ENCODE peak calls at places on chromosomes 13 and 19, in seven cellular contexts. T is CD4-positive, alpha-beta T cell; H is left lung; U is kidney epithelial cell; N is right lobe of liver; S is endothelial cell; Z is A549. B is an unnamed sample.
A peak's percentile ranks its signal among the peaks of the same experiment; 100 is the strongest.

GRCh38 chr13:106496072-106496997 is 39.1 kb downstream of the EFNB2 start:
- DNase-seq in Z (no peak), H (no peak), S (peak; percentile 57), T (no peak), N (no peak), U (no peak), B (no peak)

GRCh38 chr19:8884416-8884815 is 52.2 kb downstream of the MBD3L1 start:
- DNase-seq in Z (no peak), N (no peak), H (no peak), U (no peak), S (no peak), T (no peak), B (no peak)

GRCh38 chr13:60379837-60380236 is 17.2 kb upstream of the TDRD3 start:
- DNase-seq in U (no peak), T (no peak), H (no peak), Z (no peak), S (no peak), N (no peak), B (no peak)

GRCh38 chr19:42422576-42423461 is 4.4 kb downstream of the LIPE start:
- DNase-seq in S (peak; percentile 50), H (no peak), N (no peak), T (peak; percentile 54), U (no peak), Z (no peak), B (peak; percentile 44)

GRCh38 chr19:14136509-14137281 is at the start of gene ASF1B:
- DNase-seq in N (peak; percentile 99), H (peak; percentile 98), U (peak; percentile 98), S (peak; percentile 98), Z (peak; percentile 94), T (peak; percentile 96), B (peak; percentile 98)

GRCh38 chr13:23753523-23753922 is 135.7 kb downstream of the MIPEP start:
- DNase-seq in S (no peak), H (no peak), T (no peak), Z (no peak), U (no peak), N (no peak), B (no peak)

GRCh38 chr13:23865065-23865464 is 24.1 kb downstream of the MIPEP start:
- DNase-seq in Z (no peak), S (no peak), H (no peak), T (no peak), N (no peak), U (no peak), B (no peak)

GRCh38 chr13:44049546-44049945 is 169.8 kb downstream of the LACC1 start:
- DNase-seq in Z (no peak), U (no peak), S (no peak), T (no peak), N (no peak), H (no peak), B (no peak)

GRCh38 chr19:50333235-50333736 is 4.1 kb upstream of the KCNC3 start:
- DNase-seq in Z (peak; percentile 97), S (no peak), H (peak; percentile 94), N (peak; percentile 94), T (peak; percentile 88), U (peak; percentile 42), B (peak; percentile 84)

GRCh38 chr13:29707876-29708543 is 112.5 kb upstream of the SLC7A1 start:
- DNase-seq in T (peak; percentile 42), S (peak; percentile 67), N (no peak), H (no peak), Z (peak; percentile 6), U (no peak), B (peak; percentile 35)

GRCh38 chr13:110816500-110816899 is 98.4 kb downstream of the ANKRD10 start:
- DNase-seq in T (no peak), S (no peak), H (no peak), U (no peak), N (no peak), Z (no peak), B (no peak)

GRCh38 chr13:111265006-111265700 is 55.3 kb upstream of the TEX29 start:
- DNase-seq in Z (no peak), U (no peak), H (no peak), S (no peak), N (no peak), T (no peak), B (no peak)

GRCh38 chr19:33263325-33264023 is 37.8 kb upstream of the SLC7A10 start:
- DNase-seq in T (no peak), Z (no peak), S (no peak), U (no peak), H (peak; percentile 59), N (no peak), B (no peak)

GRCh38 chr19:58439576-58440554 is at the start of gene ZNF132:
- DNase-seq in U (peak; percentile 100), N (peak; percentile 97), H (peak; percentile 96), Z (peak; percentile 44), S (peak; percentile 42), T (peak; percentile 91), B (peak; percentile 97)

GRCh38 chr13:103255587-103256301 is 189.5 kb upstream of the SLC10A2 start:
- DNase-seq in T (no peak), H (no peak), S (no peak), Z (no peak), U (no peak), N (no peak), B (no peak)

GRCh38 chr13:93903909-93904308 is 575.6 kb downstream of the DCT start:
- DNase-seq in U (no peak), Z (no peak), N (no peak), T (no peak), H (no peak), S (no peak), B (no peak)

GRCh38 chr13:114015111-114015551 is 41.3 kb upstream of the C13orf46 start:
- DNase-seq in Z (no peak), U (no peak), S (no peak), H (peak; percentile 77), N (no peak), T (no peak), B (no peak)

GRCh38 chr13:112208656-112209055 is 141.7 kb downstream of the SOX1 start:
- DNase-seq in Z (no peak), U (no peak), H (no peak), N (no peak), T (no peak), S (no peak), B (no peak)

GRCh38 chr13:89401209-89401810 is 1730.1 kb downstream of the SLITRK5 start:
- DNase-seq in H (no peak), U (peak; percentile 42), N (no peak), T (no peak), Z (no peak), S (no peak), B (no peak)

GRCh38 chr19:33697766-33698165 is 76.0 kb downstream of the CHST8 start:
- DNase-seq in S (no peak), Z (no peak), U (no peak), N (no peak), T (no peak), H (peak; percentile 33), B (no peak)

GRCh38 chr19:15378529-15379082 is 981 bp downstream of the AKAP8 start:
- DNase-seq in T (peak; percentile 53), H (peak; percentile 85), S (peak; percentile 37), Z (peak; percentile 18), U (no peak), N (peak; percentile 66), B (peak; percentile 57)

GRCh38 chr13:48726711-48727110 is 73.0 kb downstream of the CYSLTR2 start:
- DNase-seq in N (no peak), Z (no peak), T (no peak), U (no peak), H (no peak), S (no peak), B (no peak)

GRCh38 chr19:29923653-29924052 is 18.4 kb upstream of the URI1 start:
- DNase-seq in U (no peak), S (no peak), H (no peak), T (no peak), N (no peak), Z (no peak), B (no peak)
- TF ChIP-seq CTCF in U (no peak), S (no peak), H (no peak), T (no peak), N (no peak), Z (no peak), B (no peak)

GRCh38 chr13:25752957-25753540 is 298.8 kb downstream of the SHISA2 start:
- DNase-seq in S (no peak), Z (no peak), H (no peak), T (no peak), N (no peak), U (no peak), B (peak; percentile 68)

GRCh38 chr13:25761041-25761440 is 290.8 kb downstream of the SHISA2 start:
- DNase-seq in S (no peak), U (no peak), N (no peak), H (no peak), T (no peak), Z (no peak), B (no peak)

GRCh38 chr13:25756251-25756650 is 295.6 kb downstream of the SHISA2 start:
- DNase-seq in N (no peak), S (no peak), Z (no peak), U (no peak), H (no peak), T (no peak), B (no peak)

GRCh38 chr13:25753976-25754375 is 297.8 kb downstream of the SHISA2 start:
- DNase-seq in T (no peak), S (no peak), H (no peak), U (no peak), N (no peak), Z (no peak), B (no peak)

GRCh38 chr13:25756916-25757315 is 294.9 kb downstream of the SHISA2 start:
- DNase-seq in H (no peak), N (no peak), U (no peak), T (no peak), Z (no peak), S (no peak), B (no peak)
- TF ChIP-seq CTCF in H (no peak), N (no peak), U (peak; percentile 23), T (no peak), Z (no peak), S (no peak), B (no peak)

GRCh38 chr19:10809693-10810285 is 26.2 kb downstream of the TMED1 start:
- DNase-seq in N (no peak), S (no peak), H (peak; percentile 83), T (no peak), Z (no peak), U (no peak), B (no peak)

GRCh38 chr19:10812196-10812595 is 23.8 kb downstream of the TMED1 start:
- DNase-seq in T (no peak), N (no peak), Z (no peak), S (no peak), U (no peak), H (peak; percentile 77), B (no peak)

GRCh38 chr19:10805758-10806247 is 30.2 kb downstream of the TMED1 start:
- DNase-seq in H (no peak), Z (no peak), U (no peak), N (no peak), T (no peak), S (no peak), B (no peak)

GRCh38 chr19:10811391-10812111 is 24.5 kb downstream of the TMED1 start:
- DNase-seq in Z (no peak), T (no peak), U (no peak), N (no peak), H (no peak), S (no peak), B (no peak)

GRCh38 chr19:10808937-10809655 is 26.9 kb downstream of the TMED1 start:
- DNase-seq in T (no peak), N (no peak), Z (no peak), S (no peak), H (no peak), U (no peak), B (no peak)
- TF ChIP-seq CTCF in T (no peak), N (no peak), Z (no peak), S (no peak), H (no peak), U (no peak), B (no peak)

GRCh38 chr19:45638930-45639729 is at the start of gene EML2:
- DNase-seq in S (peak; percentile 22), T (peak; percentile 64), Z (peak; percentile 71), U (no peak), N (peak; percentile 68), H (peak; percentile 93), B (peak; percentile 78)
- TF ChIP-seq CTCF in S (no peak), T (peak; percentile 32), Z (peak; percentile 60), U (peak; percentile 44), N (peak; percentile 7), H (no peak), B (no peak)

B was measured in colonic mucosa.